ENCODE peak calls at places on chromosomes 7 and 10, in seven cellular contexts. One of them, this sample, is unnamed.

GRCh38 chr10:101867931-101868330 is 24.3 kb upstream of the KCNIP2 start:
- DNase-seq in glutamatergic neuron: no peak
- DNase-seq in neural crest cell: no peak
- DNase-seq in heart left ventricle: no peak
- DNase-seq in fibroblast of lung: no peak
- DNase-seq in ovary: no peak
- DNase-seq in activated CD8-positive, alpha-beta T cell treated with anti-CD3 and anti-CD28 coated beads for 36 hours: no peak
- DNase-seq in this sample: no peak

GRCh38 chr7:73717991-73718405 is 1.5 kb downstream of the STX1A start:
- DNase-seq in neural crest cell: no peak
- DNase-seq in activated CD8-positive, alpha-beta T cell treated with anti-CD3 and anti-CD28 coated beads for 36 hours: peak
- DNase-seq in glutamatergic neuron: no peak
- DNase-seq in fibroblast of lung: peak
- DNase-seq in ovary: no peak
- DNase-seq in heart left ventricle: no peak
- DNase-seq in this sample: peak

GRCh38 chr10:121598261-121599249 is at the start of gene FGFR2:
- DNase-seq in activated CD8-positive, alpha-beta T cell treated with anti-CD3 and anti-CD28 coated beads for 36 hours: peak
- DNase-seq in glutamatergic neuron: peak
- DNase-seq in fibroblast of lung: peak
- DNase-seq in ovary: peak
- DNase-seq in heart left ventricle: peak
- DNase-seq in neural crest cell: peak
- DNase-seq in this sample: peak

GRCh38 chr7:155543011-155543881 is 3.1 kb downstream of the CNPY1 start:
- DNase-seq in glutamatergic neuron: no peak
- DNase-seq in fibroblast of lung: peak
- DNase-seq in ovary: no peak
- DNase-seq in heart left ventricle: no peak
- DNase-seq in activated CD8-positive, alpha-beta T cell treated with anti-CD3 and anti-CD28 coated beads for 36 hours: no peak
- DNase-seq in neural crest cell: no peak
- DNase-seq in this sample: no peak

GRCh38 chr7:27165655-27166474 is 528 bp upstream of the HOXA9 start:
- DNase-seq in fibroblast of lung: no peak
- DNase-seq in ovary: no peak
- DNase-seq in activated CD8-positive, alpha-beta T cell treated with anti-CD3 and anti-CD28 coated beads for 36 hours: no peak
- DNase-seq in neural crest cell: no peak
- DNase-seq in glutamatergic neuron: peak
- DNase-seq in heart left ventricle: no peak
- DNase-seq in this sample: no peak

GRCh38 chr10:102660891-102661613 is 16.8 kb downstream of the TRIM8 start:
- DNase-seq in ovary: peak
- DNase-seq in neural crest cell: peak
- DNase-seq in glutamatergic neuron: peak
- DNase-seq in activated CD8-positive, alpha-beta T cell treated with anti-CD3 and anti-CD28 coated beads for 36 hours: peak
- DNase-seq in heart left ventricle: peak
- DNase-seq in fibroblast of lung: peak
- DNase-seq in this sample: peak

GRCh38 chr7:87234949-87235348 is 15.4 kb upstream of the TMEM243 start:
- DNase-seq in activated CD8-positive, alpha-beta T cell treated with anti-CD3 and anti-CD28 coated beads for 36 hours: no peak
- DNase-seq in fibroblast of lung: peak
- DNase-seq in neural crest cell: no peak
- DNase-seq in ovary: no peak
- DNase-seq in glutamatergic neuron: no peak
- DNase-seq in heart left ventricle: no peak
- DNase-seq in this sample: no peak

GRCh38 chr10:64112697-64113367 is 591.6 kb downstream of the REEP3 start:
- DNase-seq in fibroblast of lung: no peak
- DNase-seq in heart left ventricle: no peak
- DNase-seq in neural crest cell: no peak
- DNase-seq in ovary: no peak
- DNase-seq in glutamatergic neuron: no peak
- DNase-seq in activated CD8-positive, alpha-beta T cell treated with anti-CD3 and anti-CD28 coated beads for 36 hours: no peak
- DNase-seq in this sample: no peak

GRCh38 chr10:47380341-47381215 is 3.5 kb downstream of the ZNF488 start:
- DNase-seq in ovary: peak
- DNase-seq in neural crest cell: no peak
- DNase-seq in heart left ventricle: no peak
- DNase-seq in activated CD8-positive, alpha-beta T cell treated with anti-CD3 and anti-CD28 coated beads for 36 hours: no peak
- DNase-seq in fibroblast of lung: no peak
- DNase-seq in glutamatergic neuron: no peak
- DNase-seq in this sample: peak

GRCh38 chr10:75530337-75530736 is 98.9 kb downstream of the LRMDA start:
- DNase-seq in fibroblast of lung: peak
- DNase-seq in activated CD8-positive, alpha-beta T cell treated with anti-CD3 and anti-CD28 coated beads for 36 hours: no peak
- DNase-seq in glutamatergic neuron: no peak
- DNase-seq in neural crest cell: no peak
- DNase-seq in heart left ventricle: no peak
- DNase-seq in ovary: no peak
- DNase-seq in this sample: no peak

GRCh38 chr10:2358586-2358985 is 621.3 kb upstream of the ADARB2 start:
- DNase-seq in neural crest cell: no peak
- DNase-seq in glutamatergic neuron: no peak
- DNase-seq in fibroblast of lung: no peak
- DNase-seq in activated CD8-positive, alpha-beta T cell treated with anti-CD3 and anti-CD28 coated beads for 36 hours: no peak
- DNase-seq in ovary: no peak
- DNase-seq in heart left ventricle: no peak
- DNase-seq in this sample: no peak

GRCh38 chr7:145957160-145957890 is 159.3 kb upstream of the CNTNAP2 start:
- DNase-seq in neural crest cell: no peak
- DNase-seq in ovary: no peak
- DNase-seq in fibroblast of lung: no peak
- DNase-seq in glutamatergic neuron: no peak
- DNase-seq in heart left ventricle: no peak
- DNase-seq in activated CD8-positive, alpha-beta T cell treated with anti-CD3 and anti-CD28 coated beads for 36 hours: no peak
- DNase-seq in this sample: no peak

GRCh38 chr7:37690206-37690605 is 6.6 kb downstream of the GPR141 start:
- DNase-seq in fibroblast of lung: no peak
- DNase-seq in glutamatergic neuron: no peak
- DNase-seq in ovary: no peak
- DNase-seq in neural crest cell: no peak
- DNase-seq in heart left ventricle: no peak
- DNase-seq in activated CD8-positive, alpha-beta T cell treated with anti-CD3 and anti-CD28 coated beads for 36 hours: no peak
- DNase-seq in this sample: no peak

GRCh38 chr7:12757443-12757842 is 70.0 kb downstream of the ARL4A start:
- DNase-seq in glutamatergic neuron: no peak
- DNase-seq in heart left ventricle: no peak
- DNase-seq in fibroblast of lung: peak
- DNase-seq in ovary: no peak
- DNase-seq in activated CD8-positive, alpha-beta T cell treated with anti-CD3 and anti-CD28 coated beads for 36 hours: no peak
- DNase-seq in neural crest cell: no peak
- DNase-seq in this sample: no peak

GRCh38 chr7:117824605-117825004 is 48.6 kb downstream of the CTTNBP2 start:
- DNase-seq in ovary: no peak
- DNase-seq in activated CD8-positive, alpha-beta T cell treated with anti-CD3 and anti-CD28 coated beads for 36 hours: no peak
- DNase-seq in glutamatergic neuron: no peak
- DNase-seq in fibroblast of lung: no peak
- DNase-seq in heart left ventricle: no peak
- DNase-seq in neural crest cell: no peak
- DNase-seq in this sample: no peak

GRCh38 chr10:92848441-92849233 is at the start of gene EXOC6:
- DNase-seq in heart left ventricle: peak
- DNase-seq in glutamatergic neuron: peak
- DNase-seq in fibroblast of lung: peak
- DNase-seq in ovary: peak
- DNase-seq in neural crest cell: peak
- DNase-seq in activated CD8-positive, alpha-beta T cell treated with anti-CD3 and anti-CD28 coated beads for 36 hours: peak
- DNase-seq in this sample: peak

GRCh38 chr7:31082450-31082849 is 30.3 kb downstream of the ADCYAP1R1 start:
- DNase-seq in glutamatergic neuron: no peak
- DNase-seq in fibroblast of lung: no peak
- DNase-seq in ovary: no peak
- DNase-seq in heart left ventricle: peak
- DNase-seq in activated CD8-positive, alpha-beta T cell treated with anti-CD3 and anti-CD28 coated beads for 36 hours: no peak
- DNase-seq in neural crest cell: no peak
- DNase-seq in this sample: no peak

GRCh38 chr7:37208528-37208927 is 240.1 kb downstream of the ELMO1 start:
- DNase-seq in heart left ventricle: no peak
- DNase-seq in glutamatergic neuron: no peak
- DNase-seq in ovary: peak
- DNase-seq in fibroblast of lung: peak
- DNase-seq in activated CD8-positive, alpha-beta T cell treated with anti-CD3 and anti-CD28 coated beads for 36 hours: peak
- DNase-seq in neural crest cell: peak
- DNase-seq in this sample: peak

GRCh38 chr7:69906309-69906995 is 308.2 kb downstream of the AUTS2 start:
- DNase-seq in fibroblast of lung: peak
- DNase-seq in ovary: no peak
- DNase-seq in heart left ventricle: no peak
- DNase-seq in glutamatergic neuron: peak
- DNase-seq in activated CD8-positive, alpha-beta T cell treated with anti-CD3 and anti-CD28 coated beads for 36 hours: peak
- DNase-seq in neural crest cell: no peak
- DNase-seq in this sample: no peak

GRCh38 chr10:30092151-30092790 is 32.9 kb upstream of the JCAD start:
- DNase-seq in glutamatergic neuron: no peak
- DNase-seq in neural crest cell: no peak
- DNase-seq in fibroblast of lung: peak
- DNase-seq in heart left ventricle: no peak
- DNase-seq in activated CD8-positive, alpha-beta T cell treated with anti-CD3 and anti-CD28 coated beads for 36 hours: no peak
- DNase-seq in ovary: no peak
- DNase-seq in this sample: no peak

GRCh38 chr7:37377231-37377630 is 71.4 kb downstream of the ELMO1 start:
- DNase-seq in ovary: no peak
- DNase-seq in activated CD8-positive, alpha-beta T cell treated with anti-CD3 and anti-CD28 coated beads for 36 hours: peak
- DNase-seq in neural crest cell: no peak
- DNase-seq in heart left ventricle: no peak
- DNase-seq in glutamatergic neuron: no peak
- DNase-seq in fibroblast of lung: no peak
- DNase-seq in this sample: no peak

GRCh38 chr7:2231992-2232765 is 566 bp downstream of the MAD1L1 start:
- DNase-seq in activated CD8-positive, alpha-beta T cell treated with anti-CD3 and anti-CD28 coated beads for 36 hours: peak
- DNase-seq in glutamatergic neuron: peak
- DNase-seq in neural crest cell: peak
- DNase-seq in fibroblast of lung: peak
- DNase-seq in ovary: no peak
- DNase-seq in heart left ventricle: no peak
- DNase-seq in this sample: no peak

DNA sequence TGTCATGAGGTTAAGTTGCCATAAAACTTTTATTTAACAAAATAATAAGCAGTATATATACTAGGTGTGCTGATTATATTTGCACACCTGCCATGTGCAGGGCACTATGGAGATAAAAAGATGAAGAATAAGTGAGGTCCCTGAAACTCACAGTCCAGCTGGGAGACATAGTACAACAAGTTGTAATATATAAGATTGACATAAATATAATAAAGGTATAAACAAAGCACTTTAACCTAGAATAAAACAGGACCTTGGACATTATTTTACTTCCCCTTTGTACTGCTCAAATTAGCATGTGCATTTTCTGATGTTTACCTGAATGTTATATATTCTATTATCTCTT is 6.2 kb downstream of the STK17A start:
- DNase-seq in heart left ventricle: no peak
- DNase-seq in neural crest cell: no peak
- DNase-seq in ovary: no peak
- DNase-seq in activated CD8-positive, alpha-beta T cell treated with anti-CD3 and anti-CD28 coated beads for 36 hours: no peak
- DNase-seq in fibroblast of lung: no peak
- DNase-seq in glutamatergic neuron: no peak
- DNase-seq in this sample: no peak
- TF ChIP-seq CTCF in heart left ventricle: no peak
- TF ChIP-seq CTCF in neural crest cell: no peak
- TF ChIP-seq CTCF in ovary: no peak
- TF ChIP-seq CTCF in activated CD8-positive, alpha-beta T cell treated with anti-CD3 and anti-CD28 coated beads for 36 hours: no peak
- TF ChIP-seq CTCF in fibroblast of lung: no peak
- TF ChIP-seq CTCF in glutamatergic neuron: no peak
- TF ChIP-seq CTCF in this sample: no peak

GRCh38 chr10:16518822-16519221 is 2.9 kb downstream of the C1QL3 start:
- DNase-seq in fibroblast of lung: no peak
- DNase-seq in activated CD8-positive, alpha-beta T cell treated with anti-CD3 and anti-CD28 coated beads for 36 hours: no peak
- DNase-seq in neural crest cell: no peak
- DNase-seq in ovary: no peak
- DNase-seq in glutamatergic neuron: no peak
- DNase-seq in heart left ventricle: no peak
- DNase-seq in this sample: no peak
- TF ChIP-seq CTCF in fibroblast of lung: peak
- TF ChIP-seq CTCF in activated CD8-positive, alpha-beta T cell treated with anti-CD3 and anti-CD28 coated beads for 36 hours: no peak
- TF ChIP-seq CTCF in neural crest cell: peak
- TF ChIP-seq CTCF in ovary: no peak
- TF ChIP-seq CTCF in glutamatergic neuron: peak
- TF ChIP-seq CTCF in heart left ventricle: peak
- TF ChIP-seq CTCF in this sample: no peak

DNA sequence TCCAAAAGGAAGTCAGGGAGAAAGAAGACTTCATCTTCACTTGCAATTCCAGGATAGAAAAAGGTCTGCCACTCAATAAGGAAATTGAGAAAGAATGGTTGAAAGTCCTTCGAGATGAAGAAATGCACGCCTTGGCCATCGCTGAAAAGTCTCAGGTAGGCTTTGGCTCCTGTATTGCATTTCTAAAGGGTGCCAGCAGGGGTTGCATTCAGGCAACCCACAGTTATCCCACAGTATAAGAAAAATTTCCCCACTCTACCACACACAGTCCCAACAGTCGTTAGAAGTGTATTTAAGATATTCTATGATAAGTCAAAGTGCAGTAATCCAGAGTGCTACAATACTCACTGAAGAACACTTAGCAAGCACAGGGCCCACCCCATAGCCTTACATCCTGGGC is 93.4 kb upstream of the FGL2 start:
- DNase-seq in fibroblast of lung: no peak
- DNase-seq in heart left ventricle: no peak
- DNase-seq in glutamatergic neuron: no peak
- DNase-seq in neural crest cell: no peak
- DNase-seq in ovary: no peak
- DNase-seq in activated CD8-positive, alpha-beta T cell treated with anti-CD3 and anti-CD28 coated beads for 36 hours: no peak
- DNase-seq in this sample: no peak
- TF ChIP-seq CTCF in fibroblast of lung: no peak
- TF ChIP-seq CTCF in heart left ventricle: peak
- TF ChIP-seq CTCF in glutamatergic neuron: no peak
- TF ChIP-seq CTCF in neural crest cell: peak
- TF ChIP-seq CTCF in ovary: no peak
- TF ChIP-seq CTCF in activated CD8-positive, alpha-beta T cell treated with anti-CD3 and anti-CD28 coated beads for 36 hours: peak
- TF ChIP-seq CTCF in this sample: no peak

DNA sequence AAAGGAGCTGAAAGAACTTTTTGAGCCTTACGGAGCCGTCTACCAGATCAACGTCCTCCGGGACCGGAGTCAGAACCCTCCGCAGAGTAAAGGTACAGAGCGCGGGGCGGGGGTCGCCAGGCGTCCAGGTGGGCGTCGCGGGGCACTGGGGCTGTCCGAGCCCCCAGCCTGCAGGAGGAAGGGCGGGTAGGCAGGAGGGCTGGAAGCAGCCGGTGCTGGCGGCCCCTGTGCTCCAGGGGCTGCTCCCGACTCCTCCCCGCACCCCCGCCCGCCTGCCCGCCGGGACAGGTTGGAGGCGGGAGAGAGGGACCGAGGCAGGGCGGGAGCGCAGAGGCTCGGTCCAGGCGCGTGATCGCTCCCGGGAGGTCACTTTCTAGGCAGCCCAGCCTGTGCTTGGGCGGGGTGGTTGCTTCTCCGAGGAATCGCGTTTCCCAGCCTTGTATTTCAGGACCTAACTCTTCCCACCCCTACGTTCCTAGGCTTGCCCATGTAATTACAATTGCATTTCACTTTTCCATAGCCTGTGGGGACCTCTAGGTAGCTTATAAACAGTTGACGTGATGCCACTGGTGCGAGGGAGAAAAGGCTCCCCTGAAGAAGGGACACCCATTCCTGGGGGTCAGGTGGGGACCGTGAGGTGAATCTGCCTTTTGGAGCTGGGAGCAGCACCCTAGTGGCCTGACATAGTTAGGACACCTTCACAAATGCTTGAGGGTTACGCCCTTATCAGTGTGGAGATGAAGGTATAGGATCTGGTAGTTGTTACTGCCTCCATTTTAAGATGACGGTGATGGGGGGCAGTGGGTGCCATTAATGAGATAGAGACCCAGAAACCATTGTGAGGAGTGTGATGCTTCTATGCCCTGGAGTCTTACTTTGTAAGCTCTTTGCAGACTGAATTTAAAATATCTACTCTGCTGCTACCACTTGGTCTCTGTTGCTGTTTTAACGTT is 148.2 kb downstream of the CELF2 start:
- DNase-seq in neural crest cell: peak
- DNase-seq in fibroblast of lung: peak
- DNase-seq in glutamatergic neuron: peak
- DNase-seq in heart left ventricle: peak
- DNase-seq in activated CD8-positive, alpha-beta T cell treated with anti-CD3 and anti-CD28 coated beads for 36 hours: peak
- DNase-seq in ovary: peak
- DNase-seq in this sample: peak
- TF ChIP-seq CTCF in neural crest cell: peak
- TF ChIP-seq CTCF in fibroblast of lung: peak
- TF ChIP-seq CTCF in glutamatergic neuron: peak
- TF ChIP-seq CTCF in heart left ventricle: peak
- TF ChIP-seq CTCF in activated CD8-positive, alpha-beta T cell treated with anti-CD3 and anti-CD28 coated beads for 36 hours: peak
- TF ChIP-seq CTCF in ovary: no peak
- TF ChIP-seq CTCF in this sample: peak